ENCODE peak calls at places on chromosome 2, in ten cellular contexts. U is ovary; J is right lobe of liver; X is neuronal stem cell; E is CD4-positive, CD25-positive, alpha-beta regulatory T cell; L is Karpas-422; S is left lung; G is iPS DF 6.9; B is fibroblast of lung; R is aorta. T is an unnamed sample. For H3K9me3, the result is how much of the 10 kb centered on the place peaks cover.

GRCh38 chr2:218005486-218005885 is 2.7 kb upstream of the TNS1 start:
- DNase-seq in U (no peak), J (no peak), X (no peak), E (no peak), L (no peak), S (no peak), G (no peak), B (no peak), R (no peak), T (no peak)

GRCh38 chr2:60313470-60314172 is 239.8 kb downstream of the BCL11A start:
- DNase-seq in U (no peak), J (no peak), X (no peak), E (no peak), L (peak), S (no peak), G (no peak), B (no peak), R (no peak), T (no peak)

GRCh38 chr2:177902395-177903160 is 170.0 kb downstream of the PDE11A start:
- DNase-seq in U (no peak), J (no peak), X (no peak), E (no peak), L (no peak), S (no peak), G (no peak), B (no peak), R (no peak), T (no peak)

GRCh38 chr2:144459937-144460336 is 60.0 kb downstream of the ZEB2 start:
- DNase-seq in U (no peak), J (no peak), X (no peak), E (peak), L (no peak), S (no peak), G (no peak), B (peak), R (no peak), T (no peak)

GRCh38 chr2:62814132-62814531 is 108.6 kb downstream of the EHBP1 start:
- DNase-seq in U (no peak), J (no peak), X (no peak), E (no peak), L (peak), S (no peak), G (no peak), B (peak), R (no peak), T (no peak)

GRCh38 chr2:26000561-26001211 is 18.4 kb upstream of the KIF3C start:
- DNase-seq in U (no peak), J (no peak), X (no peak), E (no peak), L (no peak), S (peak), G (no peak), B (no peak), R (peak), T (no peak)

GRCh38 chr2:11578081-11578948 is 44.5 kb downstream of the GREB1 start:
- DNase-seq in U (peak), J (no peak), X (no peak), E (no peak), L (no peak), S (no peak), G (no peak), B (no peak), R (peak), T (no peak)

GRCh38 chr2:232816656-232817055 is 40.3 kb upstream of the KCNJ13 start:
- DNase-seq in U (no peak), J (no peak), X (no peak), E (no peak), L (no peak), S (no peak), G (no peak), B (no peak), R (no peak), T (no peak)

GRCh38 chr2:45909677-45910191 is 258.3 kb downstream of the PRKCE start:
- DNase-seq in U (no peak), J (no peak), X (no peak), E (no peak), L (peak), S (peak), G (no peak), B (no peak), R (no peak), T (no peak)

GRCh38 chr2:109638807-109639206 is 24.6 kb downstream of the SOWAHC start:
- DNase-seq in U (no peak), J (no peak), X (no peak), E (no peak), L (no peak), S (no peak), G (no peak), B (no peak), R (no peak), T (no peak)

GRCh38 chr2:27281855-27282559 is at the start of gene TRIM54:
- DNase-seq in U (no peak), J (no peak), X (no peak), E (no peak), L (no peak), S (no peak), G (no peak), B (no peak), R (no peak), T (no peak)

GRCh38 chr2:207614824-207615223 is 10.4 kb downstream of the METTL21A start:
- DNase-seq in U (no peak), J (no peak), X (no peak), E (no peak), L (no peak), S (no peak), G (no peak), B (no peak), R (no peak), T (no peak)

GRCh38 chr2:193518061-193518817 is 1323.5 kb upstream of the TMEFF2 start:
- DNase-seq in U (no peak), J (no peak), X (no peak), E (no peak), L (no peak), S (no peak), G (no peak), B (peak), R (no peak), T (no peak)

GRCh38 chr2:74762789-74763188 is 71.1 kb upstream of the HK2 start:
- DNase-seq in U (no peak), J (no peak), X (no peak), E (no peak), L (peak), S (no peak), G (no peak), B (no peak), R (no peak), T (no peak)

GRCh38 chr2:101150306-101151140 is 659 bp downstream of the TBC1D8 start:
- DNase-seq in U (peak), J (peak), X (peak), E (peak), L (no peak), S (peak), G (no peak), B (no peak), R (peak), T (no peak)

GRCh38 chr2:145123606-145124005 is 603.7 kb upstream of the ZEB2 start:
- DNase-seq in U (no peak), J (no peak), X (no peak), E (no peak), L (no peak), S (no peak), G (no peak), B (peak), R (peak), T (no peak)

GRCh38 chr2:191150121-191150450 is 708 bp downstream of the STAT4 start:
- DNase-seq in U (no peak), J (no peak), X (no peak), E (no peak), L (no peak), S (no peak), G (no peak), B (no peak), R (no peak), T (no peak)

GRCh38 chr2:191150451-191151314 is at the start of gene STAT4:
- DNase-seq in U (peak), J (peak), X (no peak), E (peak), L (peak), S (peak), G (peak), B (no peak), R (peak), T (peak)

GRCh38 chr2:191148766-191149165 is 2.0 kb downstream of the STAT4 start:
- DNase-seq in U (no peak), J (no peak), X (no peak), E (peak), L (no peak), S (no peak), G (no peak), B (no peak), R (no peak), T (no peak)

GRCh38 chr2:191152841-191153240 is 2.0 kb upstream of the STAT4 start:
- DNase-seq in U (no peak), J (no peak), X (no peak), E (peak), L (no peak), S (no peak), G (no peak), B (no peak), R (no peak), T (no peak)

GRCh38 chr2:191151315-191151698 is 513 bp upstream of the STAT4 start:
- DNase-seq in U (no peak), J (no peak), X (no peak), E (no peak), L (no peak), S (no peak), G (no peak), B (no peak), R (no peak), T (no peak)
- H3K4me3 ChIP-seq in U (no peak), J (no peak), X (no peak), E (peak), L (peak), S (peak), G (peak), B (no peak), R (no peak), T (peak)

DNA sequence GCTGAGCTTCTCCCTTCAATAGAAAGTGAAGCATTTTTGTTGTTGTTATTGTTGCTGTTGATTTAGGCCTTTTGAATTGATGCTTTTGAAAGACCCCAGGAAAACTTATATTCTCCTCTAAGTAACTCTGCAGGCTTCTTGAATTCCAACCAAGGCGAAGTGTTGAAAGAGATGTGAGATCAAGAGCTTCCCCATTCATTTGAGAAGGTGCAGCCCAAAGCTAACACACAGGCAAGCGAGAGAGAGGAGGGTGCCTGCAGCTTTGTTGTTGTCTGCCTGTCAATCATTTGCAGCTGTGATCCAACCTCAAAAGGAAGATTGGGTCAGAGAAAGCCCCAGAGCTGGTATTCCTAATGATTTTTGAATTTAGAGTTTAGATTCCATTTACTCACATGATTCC is 963.6 kb upstream of the CNTNAP5 start:
- DNase-seq in U (no peak), J (no peak), X (peak), E (no peak), L (no peak), S (no peak), G (no peak), B (no peak), R (no peak), T (no peak)
- H3K9me3 ChIP-seq in U (under half), J (under half), X (under half), E (under half), L (under half), S (under half), G (under half), B (under half), R (under half), T (under half)

DNA sequence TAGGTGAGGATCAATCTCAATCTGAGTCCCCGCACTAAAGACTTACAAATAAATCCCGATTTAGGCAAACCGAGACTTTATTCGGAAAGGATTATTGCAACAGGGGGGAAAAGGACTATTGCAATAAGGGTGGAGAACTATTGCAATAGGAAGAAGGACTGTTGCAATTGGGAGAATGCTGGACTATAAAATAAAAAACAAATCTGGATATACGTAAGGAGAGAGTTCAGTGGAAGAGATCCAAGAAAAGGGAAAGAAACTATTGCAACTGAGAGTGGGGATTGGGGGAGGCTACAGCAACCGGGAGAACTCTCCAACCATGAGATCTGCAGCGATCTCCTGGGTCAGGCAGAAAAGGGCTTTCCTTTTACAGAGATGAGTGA is 1.2 kb upstream of the UBXN2A start:
- DNase-seq in U (no peak), J (no peak), X (no peak), E (no peak), L (no peak), S (no peak), G (no peak), B (peak), R (no peak), T (no peak)
- H3K4me3 ChIP-seq in U (peak), J (no peak), X (no peak), E (peak), L (peak), S (peak), G (peak), B (peak), R (no peak), T (peak)

GRCh38 chr2:224195954-224196571 is 157.0 kb upstream of the SERPINE2 start:
- DNase-seq in U (peak), J (no peak), X (no peak), E (no peak), L (no peak), S (no peak), G (no peak), B (no peak), R (peak), T (no peak)
- H3K9me3 ChIP-seq in U (under half), J (under half), X (under half), E (under half), L (under half), S (under half), G (under half), B (under half), R (under half), T (under half)

DNA sequence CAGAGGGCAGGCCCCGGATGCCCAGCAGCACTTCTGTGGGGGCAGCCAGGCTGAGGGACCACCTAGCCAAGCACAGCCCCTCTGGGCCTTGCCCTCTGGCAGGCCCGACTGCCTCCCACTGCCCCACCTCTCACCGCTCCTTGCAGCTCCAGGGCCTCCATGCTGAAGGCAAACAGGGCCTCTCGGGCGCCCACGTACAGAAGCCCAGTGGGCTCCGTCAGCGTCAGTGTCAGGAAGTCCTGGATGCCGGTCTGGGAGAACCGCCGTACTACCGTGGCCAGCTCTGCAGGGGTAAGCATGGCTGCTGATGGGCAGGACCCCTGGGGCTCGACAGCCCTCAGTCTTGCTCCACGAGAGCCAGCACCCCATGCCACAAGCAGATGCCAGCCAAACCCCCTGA is 3.7 kb downstream of the SEMA4C start:
- DNase-seq in U (no peak), J (no peak), X (no peak), E (no peak), L (no peak), S (no peak), G (no peak), B (no peak), R (peak), T (no peak)
- H3K4me3 ChIP-seq in U (no peak), J (no peak), X (no peak), E (no peak), L (no peak), S (no peak), G (no peak), B (no peak), R (no peak), T (no peak)

DNA sequence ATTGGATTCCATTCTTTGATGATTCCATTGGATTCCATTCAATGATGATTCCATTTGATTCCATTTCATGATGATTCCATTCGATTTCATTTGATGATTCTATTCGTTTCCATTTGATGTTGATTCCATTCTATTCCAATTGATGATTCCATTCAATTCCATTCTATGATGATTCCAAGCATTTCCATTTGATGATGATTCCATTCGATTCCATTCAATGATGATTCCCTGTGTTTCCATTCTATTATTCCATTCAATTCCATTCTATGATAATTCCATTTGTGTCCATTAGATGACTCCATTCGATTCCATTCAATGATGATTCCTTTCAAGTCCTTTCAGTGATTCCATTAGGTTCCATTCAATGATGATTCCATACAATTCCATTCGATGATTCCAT is 1090.5 kb downstream of the RPIA start:
- DNase-seq in U (no peak), J (no peak), X (no peak), E (no peak), L (no peak), S (no peak), G (no peak), B (no peak), R (no peak), T (no peak)
- H3K9me3 ChIP-seq in U (under half), J (under half), X (under half), E (under half), L (half or more), S (half or more), G (under half), B (under half), R (under half), T (under half)

GRCh38 chr2:71465961-71466300 is 12.6 kb downstream of the DYSF start:
- DNase-seq in U (no peak), J (no peak), X (no peak), E (no peak), L (no peak), S (no peak), G (no peak), B (no peak), R (no peak), T (no peak)
- H3K4me3 ChIP-seq in U (no peak), J (peak), X (peak), E (no peak), L (no peak), S (peak), G (peak), B (no peak), R (no peak), T (peak)

GRCh38 chr2:228875152-228875875 is 395.8 kb downstream of the PID1 start:
- DNase-seq in U (no peak), J (no peak), X (no peak), E (no peak), L (no peak), S (no peak), G (no peak), B (no peak), R (no peak), T (no peak)
- H3K9me3 ChIP-seq in U (under half), J (under half), X (under half), E (under half), L (under half), S (under half), G (under half), B (under half), R (under half), T (under half)

DNA sequence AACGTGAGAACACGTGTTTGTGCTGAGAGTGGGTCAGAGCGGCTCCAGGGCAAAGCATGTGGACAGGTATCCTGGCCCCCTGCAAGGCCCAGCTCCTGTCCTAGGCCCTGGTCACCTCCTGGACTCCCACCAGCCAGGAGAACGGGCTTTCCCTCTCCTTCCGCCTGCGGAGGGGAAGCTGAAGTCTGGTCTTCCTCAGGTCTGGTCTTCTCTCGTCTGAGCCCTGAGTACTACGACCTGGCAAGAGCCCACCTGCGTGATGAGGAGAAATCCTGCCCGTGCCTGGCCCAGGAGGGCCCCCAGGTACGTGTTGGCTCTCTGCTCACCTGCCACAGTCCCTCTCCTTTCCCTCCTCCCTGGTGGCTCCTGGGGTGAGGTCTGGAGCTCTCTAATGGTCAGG is 963 bp downstream of the GNLY start:
- DNase-seq in U (no peak), J (no peak), X (no peak), E (no peak), L (no peak), S (no peak), G (no peak), B (no peak), R (no peak), T (no peak)
- H3K4me3 ChIP-seq in U (no peak), J (no peak), X (no peak), E (no peak), L (no peak), S (no peak), G (no peak), B (no peak), R (no peak), T (no peak)

T was measured in NT2/D1.